ENCODE peak calls at places on chromosome 16, in nine cellular contexts. S, T, B, I, C, J, V, U and X are unnamed samples.

GRCh38 chr16:68290455-68290854 is 20.3 kb downstream of the SLC7A6OS start:
- DNase-seq in B (no peak), T (no peak), V (no peak), S (no peak), I (no peak), J (no peak), C (no peak), U (no peak), X (no peak)

GRCh38 chr16:65038125-65038524 is 83.7 kb downstream of the CDH11 start:
- DNase-seq in I (no peak), S (no peak), C (no peak), B (no peak), V (no peak), J (no peak), T (no peak), U (no peak), X (no peak)

GRCh38 chr16:19754644-19755036 is 36.6 kb downstream of the IQCK start:
- DNase-seq in S (no peak), I (no peak), B (no peak), V (no peak), U (no peak), J (no peak), C (no peak), T (no peak), X (no peak)

GRCh38 chr16:88599825-88600538 is 29.8 kb downstream of the ZC3H18 start:
- DNase-seq in C (no peak), T (no peak), J (no peak), I (no peak), S (no peak), U (no peak), B (no peak), V (no peak), X (no peak)

GRCh38 chr16:53412549-53412948 is 21.7 kb upstream of the RBL2 start:
- DNase-seq in B (no peak), C (no peak), V (no peak), I (no peak), J (no peak), T (no peak), U (no peak), S (no peak), X (no peak)

GRCh38 chr16:57126412-57126811 is 34.0 kb downstream of the CPNE2 start:
- DNase-seq in B (no peak), U (no peak), I (no peak), V (no peak), C (no peak), T (no peak), S (no peak), J (no peak), X (no peak)

GRCh38 chr16:12303649-12304048 is 327.1 kb downstream of the SNX29 start:
- DNase-seq in C (no peak), I (no peak), V (no peak), J (no peak), S (no peak), U (no peak), B (no peak), T (no peak), X (no peak)

GRCh38 chr16:71499775-71500364 is 10.7 kb upstream of the ZNF19 start:
- DNase-seq in V (no peak), T (no peak), S (peak; percentile 59), B (peak; percentile 37), J (peak; percentile 52), I (no peak), U (no peak), C (peak; percentile 69), X (peak; percentile 33)

GRCh38 chr16:31382485-31383161 is 10.5 kb upstream of the ITGAD start:
- DNase-seq in J (peak; percentile 41), I (peak; percentile 17), S (peak; percentile 12), C (peak; percentile 54), U (no peak), B (peak; percentile 59), V (peak; percentile 45), T (no peak), X (no peak)

GRCh38 chr16:50299508-50300105 is 33.3 kb downstream of the ADCY7 start:
- DNase-seq in J (no peak), U (no peak), I (no peak), S (no peak), B (no peak), C (no peak), T (no peak), V (no peak), X (no peak)

GRCh38 chr16:65002265-65002664 is 119.6 kb downstream of the CDH11 start:
- DNase-seq in U (no peak), J (peak; percentile 83), I (peak; percentile 64), V (no peak), C (no peak), B (no peak), S (peak; percentile 34), T (no peak), X (no peak)

GRCh38 chr16:12119562-12119961 is 143.0 kb downstream of the SNX29 start:
- DNase-seq in J (no peak), I (no peak), T (no peak), V (no peak), C (no peak), U (no peak), B (no peak), S (peak; percentile 46), X (no peak)

GRCh38 chr16:9053006-9053601 is 38.3 kb upstream of the HAPSTR1 start:
- DNase-seq in U (no peak), I (no peak), T (no peak), V (no peak), B (peak; percentile 46), J (peak; percentile 61), C (peak; percentile 52), S (peak; percentile 65), X (no peak)

GRCh38 chr16:70700101-70701020 is 14.5 kb upstream of the MTSS2 start:
- DNase-seq in T (no peak), C (no peak), U (no peak), I (no peak), V (no peak), S (peak; percentile 86), B (no peak), J (no peak), X (no peak)

GRCh38 chr16:31190061-31190460 is 10.1 kb downstream of the FUS start:
- DNase-seq in I (no peak), J (no peak), U (no peak), S (no peak), C (no peak), V (no peak), T (no peak), B (no peak), X (no peak)

GRCh38 chr16:23245268-23245667 is 56.8 kb upstream of the SCNN1B start:
- DNase-seq in V (no peak), B (no peak), U (no peak), I (no peak), C (no peak), S (no peak), T (no peak), J (no peak), X (no peak)

GRCh38 chr16:81693047-81693446 is 86.0 kb upstream of the PLCG2 start:
- DNase-seq in S (no peak), C (no peak), V (no peak), U (no peak), T (no peak), J (peak; percentile 20), I (no peak), B (no peak), X (no peak)

GRCh38 chr16:85178006-85178591 is 65.8 kb upstream of the CIBAR2 start:
- DNase-seq in U (no peak), J (no peak), V (no peak), S (no peak), C (no peak), I (no peak), T (no peak), B (no peak), X (no peak)

GRCh38 chr16:25224731-25225319 is 8.1 kb downstream of the AQP8 start:
- DNase-seq in J (no peak), T (no peak), V (no peak), S (no peak), B (no peak), U (no peak), C (no peak), I (no peak), X (no peak)

GRCh38 chr16:819336-819735 is 18.8 kb upstream of the GNG13 start:
- DNase-seq in U (no peak), I (no peak), T (no peak), V (peak; percentile 16), S (no peak), C (no peak), B (no peak), J (no peak), X (no peak)

GRCh38 chr16:4693956-4694663 is 748 bp downstream of the NUDT16L1 start:
- DNase-seq in B (peak; percentile 60), C (peak; percentile 56), V (no peak), I (no peak), S (no peak), U (no peak), J (peak; percentile 25), T (no peak), X (peak; percentile 8)

GRCh38 chr16:56514845-56515244 is 5.0 kb downstream of the BBS2 start:
- DNase-seq in U (no peak), T (peak; percentile 23), B (no peak), C (no peak), S (peak; percentile 81), I (no peak), V (no peak), J (no peak), X (no peak)

GRCh38 chr16:47316686-47317085 is 144.2 kb downstream of the ITFG1 start:
- DNase-seq in C (no peak), V (no peak), U (no peak), S (no peak), B (no peak), I (no peak), J (no peak), T (no peak), X (no peak)

GRCh38 chr16:53892155-53892554 is 188.2 kb downstream of the FTO start:
- DNase-seq in S (peak; percentile 59), V (peak; percentile 7), J (peak; percentile 60), T (no peak), C (peak; percentile 27), B (peak; percentile 72), U (no peak), I (peak; percentile 26), X (peak; percentile 49)

GRCh38 chr16:25060920-25061319 is 45.8 kb upstream of the ARHGAP17 start:
- DNase-seq in S (no peak), J (no peak), U (no peak), C (peak; percentile 85), T (no peak), V (no peak), B (no peak), I (no peak), X (no peak)

GRCh38 chr16:15052747-15053476 is 3.0 kb downstream of the NTAN1 start:
- DNase-seq in U (no peak), B (no peak), S (peak; percentile 34), J (no peak), I (no peak), T (no peak), V (no peak), C (no peak), X (no peak)

GRCh38 chr16:79415983-79416641 is 184.4 kb downstream of the MAF start:
- DNase-seq in C (no peak), S (no peak), U (no peak), V (no peak), J (no peak), T (no peak), B (no peak), I (no peak), X (no peak)

GRCh38 chr16:2904922-2905240 is 6.8 kb upstream of the FLYWCH1 start:
- DNase-seq in C (no peak), J (no peak), S (no peak), V (no peak), I (no peak), U (no peak), B (no peak), T (no peak), X (no peak)

GRCh38 chr16:76931186-76931585 is 259.8 kb upstream of the MON1B start:
- DNase-seq in U (no peak), S (peak; percentile 8), T (no peak), C (no peak), J (no peak), V (no peak), I (no peak), B (no peak), X (no peak)

GRCh38 chr16:50298591-50299507 is 32.5 kb downstream of the ADCY7 start:
- DNase-seq in T (no peak), V (no peak), B (no peak), S (no peak), I (no peak), U (no peak), C (no peak), J (no peak), X (no peak)

GRCh38 chr16:30761427-30761927 is 385 bp downstream of the CFAP119 start:
- DNase-seq in V (no peak), I (no peak), J (peak; percentile 16), C (peak; percentile 83), B (peak; percentile 59), U (no peak), S (peak; percentile 39), T (no peak), X (no peak)